ENCODE peak calls at places on chromosomes 7 and 10, in eight cellular contexts. E is NCI-H1694, Y is brain pericyte, C is NAMALWA, H is mucosa of descending colon, P is kidney, G is substantia nigra, Z is HL-60. T is an unnamed sample.

GRCh38 chr7:44697136-44698045 is 51.3 kb upstream of the ZMIZ2 start:
- DNase-seq in E (no peak), Y (no peak), C (no peak), P (no peak), G (no peak), Z (no peak), H (no peak), T (no peak)

GRCh38 chr7:96648784-96649183 is 60.9 kb downstream of the SEM1 start:
- DNase-seq in E (no peak), P (no peak), H (no peak), Z (no peak), G (no peak), Y (no peak), C (no peak), T (no peak)

GRCh38 chr7:101699399-101699798 is 70.3 kb upstream of the MYL10 start:
- DNase-seq in H (no peak), P (no peak), C (no peak), E (no peak), Y (no peak), G (no peak), Z (no peak), T (no peak)

GRCh38 chr7:112009081-112009480 is 197.1 kb downstream of the DOCK4 start:
- DNase-seq in P (no peak), Z (no peak), H (no peak), C (no peak), G (no peak), Y (no peak), E (no peak), T (no peak)

GRCh38 chr10:114603943-114604342 is 54.1 kb downstream of the ABLIM1 start:
- DNase-seq in H (peak; percentile 45), G (no peak), Z (no peak), C (no peak), P (no peak), E (no peak), Y (no peak), T (no peak)

GRCh38 chr7:37709631-37710509 is 26.3 kb downstream of the GPR141 start:
- DNase-seq in G (no peak), C (no peak), H (no peak), E (no peak), P (no peak), Z (no peak), Y (no peak), T (no peak)

GRCh38 chr7:100861616-100861985 is 5.6 kb upstream of the TRIP6 start:
- DNase-seq in H (no peak), P (no peak), C (no peak), G (no peak), E (no peak), Y (no peak), Z (no peak), T (no peak)

GRCh38 chr10:80144302-80145131 is 12.0 kb downstream of the PLAC9 start:
- DNase-seq in Z (peak; percentile 49), H (peak; percentile 81), Y (no peak), E (no peak), G (no peak), P (peak; percentile 86), C (peak; percentile 19), T (peak; percentile 14)

GRCh38 chr7:106038916-106039315 is 73.2 kb downstream of the SYPL1 start:
- DNase-seq in E (no peak), C (no peak), Y (no peak), H (no peak), G (no peak), Z (no peak), P (no peak), T (no peak)

GRCh38 chr7:108114117-108114841 is 15.9 kb downstream of the LAMB4 start:
- DNase-seq in E (no peak), Y (no peak), Z (peak; percentile 22), C (peak; percentile 57), G (no peak), H (no peak), P (no peak), T (no peak)

GRCh38 chr10:127979017-127979416 is 72.1 kb downstream of the PTPRE start:
- DNase-seq in G (no peak), C (no peak), Y (no peak), H (no peak), Z (no peak), E (no peak), P (no peak), T (no peak)

GRCh38 chr7:421056-421991 is 98.3 kb downstream of the PDGFA start:
- DNase-seq in H (no peak), P (peak; percentile 48), Z (no peak), G (no peak), Y (no peak), E (no peak), C (no peak), T (no peak)

GRCh38 chr7:125118444-125118843 is 188.8 kb upstream of the POT1 start:
- DNase-seq in P (no peak), Z (peak; percentile 1), H (no peak), E (no peak), G (no peak), C (no peak), Y (no peak), T (no peak)

GRCh38 chr7:104795616-104796398 is 218.2 kb upstream of the KMT2E start:
- DNase-seq in Y (no peak), H (no peak), G (no peak), Z (no peak), C (no peak), E (no peak), P (no peak), T (no peak)

GRCh38 chr10:89063465-89063864 is 72.9 kb downstream of the FAS start:
- DNase-seq in Z (no peak), E (no peak), Y (no peak), C (no peak), P (no peak), H (no peak), G (no peak), T (no peak)

GRCh38 chr10:49280001-49280408 is 19.0 kb upstream of the C10orf71 start:
- DNase-seq in G (no peak), Y (no peak), Z (no peak), C (no peak), P (no peak), H (no peak), E (no peak), T (no peak)

GRCh38 chr10:43842496-43842895 is 193.8 kb upstream of the ZNF32 start:
- DNase-seq in Y (no peak), G (no peak), C (no peak), Z (no peak), P (no peak), H (no peak), E (no peak), T (no peak)

GRCh38 chr10:52740913-52741675 is 31.5 kb downstream of the MBL2 start:
- DNase-seq in C (peak; percentile 73), E (peak; percentile 21), P (no peak), G (no peak), Z (peak; percentile 42), Y (no peak), H (peak; percentile 31), T (peak; percentile 12)

GRCh38 chr7:66355762-66356161 is 150.6 kb downstream of the TPST1 start:
- DNase-seq in H (no peak), P (no peak), Y (no peak), Z (no peak), E (no peak), G (no peak), C (no peak), T (no peak)

GRCh38 chr7:80781561-80781979 is 137.3 kb downstream of the SEMA3C start:
- DNase-seq in G (no peak), H (no peak), C (no peak), Y (peak; percentile 64), Z (no peak), P (no peak), E (no peak), T (no peak)